ENCODE peak calls at places on chromosomes 2 and 18, in seven cellular contexts. T, B, X, F, I, C and H are unnamed samples.

GRCh38 chr18:79629606-79630005 is 50.0 kb upstream of the CTDP1 start:
- DNase-seq in T (no peak), I (no peak), C (no peak), B (no peak), X (no peak), F (no peak), H (no peak)

GRCh38 chr2:112182581-112183034 is 44.4 kb downstream of the FBLN7 start:
- DNase-seq in X (no peak), F (no peak), I (no peak), T (no peak), B (no peak), C (no peak), H (no peak)

GRCh38 chr2:33320573-33320972 is 155.9 kb upstream of the RASGRP3 start:
- DNase-seq in X (no peak), B (no peak), T (no peak), F (peak), C (no peak), I (no peak), H (no peak)

GRCh38 chr18:12377556-12378553 is 828 bp upstream of the AFG3L2 start:
- DNase-seq in X (no peak), C (no peak), I (peak), T (no peak), F (no peak), B (no peak), H (peak)

GRCh38 chr2:36975306-36975705 is 9.0 kb upstream of the STRN start:
- DNase-seq in I (no peak), C (no peak), X (no peak), B (no peak), T (no peak), F (no peak), H (no peak)

GRCh38 chr2:165804719-165805118 is 10.7 kb upstream of the GALNT3 start:
- DNase-seq in C (peak), T (no peak), F (no peak), I (no peak), B (no peak), X (no peak), H (no peak)

GRCh38 chr2:38443021-38443541 is 66.0 kb upstream of the ATL2 start:
- DNase-seq in X (peak), F (no peak), T (peak), I (peak), B (no peak), C (no peak), H (peak)

GRCh38 chr2:174280596-174280995 is 32.3 kb upstream of the OLA1 start:
- DNase-seq in F (no peak), C (no peak), B (no peak), I (no peak), T (no peak), X (no peak), H (no peak)

GRCh38 chr2:128369626-128370467 is 51.2 kb upstream of the HS6ST1 start:
- DNase-seq in C (no peak), I (peak), F (no peak), B (no peak), T (no peak), X (peak), H (no peak)

GRCh38 chr18:2902327-2902726 is 55.5 kb downstream of the EMILIN2 start:
- DNase-seq in C (no peak), T (no peak), X (no peak), I (no peak), B (no peak), F (no peak), H (no peak)

GRCh38 chr2:26933638-26934334 is 36.7 kb upstream of the MAPRE3 start:
- DNase-seq in T (no peak), X (no peak), I (no peak), F (no peak), B (no peak), C (no peak), H (no peak)

GRCh38 chr2:112259509-112260294 is 4.9 kb upstream of the ZC3H8 start:
- DNase-seq in B (peak), T (peak), C (peak), X (peak), F (peak), I (peak), H (peak)

GRCh38 chr2:234091432-234091879 is 41.0 kb downstream of the SPP2 start:
- DNase-seq in I (no peak), F (no peak), X (peak), T (no peak), B (no peak), C (no peak), H (no peak)

GRCh38 chr2:161570424-161571050 is 53.7 kb upstream of the SLC4A10 start:
- DNase-seq in I (no peak), B (no peak), C (no peak), T (no peak), F (peak), X (no peak), H (no peak)

GRCh38 chr2:27621524-27621923 is 7.3 kb downstream of the CCDC121 start:
- DNase-seq in F (no peak), T (no peak), C (no peak), I (no peak), X (no peak), B (no peak), H (no peak)

GRCh38 chr18:56315363-56315762 is 323.0 kb downstream of the TXNL1 start:
- DNase-seq in F (no peak), B (no peak), I (no peak), C (no peak), T (no peak), X (no peak), H (no peak)

GRCh38 chr2:30981519-30981918 is 156.7 kb downstream of the GALNT14 start:
- DNase-seq in T (no peak), C (no peak), F (no peak), I (no peak), X (no peak), B (no peak), H (no peak)

GRCh38 chr18:63240541-63241316 is 78.8 kb downstream of the BCL2 start:
- DNase-seq in T (no peak), I (no peak), B (no peak), C (no peak), F (no peak), X (no peak), H (no peak)

GRCh38 chr2:231667096-231667427 is 41.3 kb upstream of the PTMA start:
- DNase-seq in C (no peak), B (no peak), X (no peak), I (no peak), T (no peak), F (no peak), H (no peak)

GRCh38 chr2:222456479-222457077 is 32.2 kb downstream of the SGPP2 start:
- DNase-seq in T (no peak), B (no peak), I (no peak), C (no peak), F (no peak), X (no peak), H (no peak)

GRCh38 chr18:41666251-41666650 is 288.8 kb upstream of the PIK3C3 start:
- DNase-seq in C (no peak), F (no peak), T (no peak), I (no peak), B (no peak), X (no peak), H (no peak)

GRCh38 chr2:206275274-206276160 is 1.1 kb downstream of the ZDBF2 start:
- DNase-seq in B (no peak), I (no peak), X (peak), F (no peak), C (no peak), T (no peak), H (peak)

GRCh38 chr2:237312021-237312755 is 101.8 kb downstream of the COL6A3 start:
- DNase-seq in B (no peak), X (no peak), I (no peak), C (no peak), T (no peak), F (no peak), H (no peak)

GRCh38 chr18:50441518-50441917 is 66.7 kb downstream of the SKA1 start:
- DNase-seq in B (no peak), X (no peak), T (no peak), C (no peak), I (no peak), F (no peak), H (no peak)

GRCh38 chr2:45302011-45302325 is 292.7 kb upstream of the SIX2 start:
- DNase-seq in C (no peak), T (no peak), X (no peak), B (no peak), I (no peak), F (no peak), H (no peak)

GRCh38 chr2:206408323-206409320 is 34.7 kb upstream of the ADAM23 start:
- DNase-seq in B (no peak), X (no peak), C (no peak), F (no peak), I (no peak), T (no peak), H (no peak)

GRCh38 chr2:144078091-144078490 is 441.8 kb downstream of the ZEB2 start:
- DNase-seq in C (no peak), B (no peak), T (no peak), I (no peak), X (no peak), F (no peak), H (no peak)

GRCh38 chr2:46488389-46488788 is 9.0 kb downstream of the TMEM247 start:
- DNase-seq in F (no peak), X (no peak), C (no peak), B (no peak), I (no peak), T (no peak), H (no peak)

GRCh38 chr2:178804791-178805190 is 2.4 kb downstream of the TTN start:
- DNase-seq in F (peak), B (no peak), I (no peak), C (no peak), X (no peak), T (peak), H (peak)

GRCh38 chr2:27622921-27623384 is 5.9 kb downstream of the CCDC121 start:
- DNase-seq in I (no peak), F (no peak), X (peak), C (no peak), B (no peak), T (no peak), H (no peak)

GRCh38 chr18:62445386-62445917 is 77.4 kb upstream of the ZCCHC2 start:
- DNase-seq in T (no peak), B (no peak), X (no peak), I (no peak), C (no peak), F (no peak), H (no peak)

GRCh38 chr2:130963058-130963848 is 126.5 kb downstream of the ARHGEF4 start:
- DNase-seq in I (no peak), B (no peak), C (no peak), X (no peak), F (no peak), T (no peak), H (no peak)

DNA sequence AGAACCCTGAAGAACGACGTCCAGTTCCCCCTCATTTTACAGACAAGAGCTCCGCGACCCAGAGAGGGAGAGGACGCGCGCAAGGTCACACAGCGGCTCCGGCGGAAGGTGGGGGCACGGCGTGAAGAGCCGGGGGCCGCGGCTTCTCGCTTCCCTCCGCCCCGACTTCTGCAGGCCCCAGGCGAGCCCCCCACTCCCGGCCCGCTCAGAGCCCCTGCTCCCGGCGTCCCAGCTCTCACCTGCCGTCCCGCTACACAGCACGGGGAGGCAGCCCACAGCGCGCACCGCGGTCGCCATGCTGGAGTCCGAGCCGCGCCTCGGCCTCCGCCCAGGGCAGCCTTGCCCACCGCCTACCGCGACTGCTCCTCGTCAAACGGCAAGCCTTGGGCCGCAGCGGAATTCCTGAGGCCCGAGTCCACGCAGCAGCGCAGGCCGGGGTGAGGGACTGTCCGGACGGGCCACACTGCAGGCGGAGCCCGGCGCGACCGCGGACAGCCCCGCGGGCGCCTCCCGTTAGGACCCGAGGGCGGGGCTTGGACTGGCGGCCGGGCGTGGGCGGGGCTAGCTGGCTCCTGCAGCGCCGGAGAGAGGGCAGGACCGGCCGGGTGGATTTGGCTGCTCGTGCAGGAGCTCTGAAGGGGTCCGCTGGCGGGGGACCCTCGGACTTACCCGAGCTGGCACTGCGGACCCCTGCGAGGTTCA is at the start of gene MRPS5:
- DNase-seq in F (peak), T (peak), I (peak), B (peak), C (peak), X (peak), H (peak)
- TF ChIP-seq POLR2A in F (peak), T (peak), I (peak), B (peak), C (peak), X (peak), H (peak)

DNA sequence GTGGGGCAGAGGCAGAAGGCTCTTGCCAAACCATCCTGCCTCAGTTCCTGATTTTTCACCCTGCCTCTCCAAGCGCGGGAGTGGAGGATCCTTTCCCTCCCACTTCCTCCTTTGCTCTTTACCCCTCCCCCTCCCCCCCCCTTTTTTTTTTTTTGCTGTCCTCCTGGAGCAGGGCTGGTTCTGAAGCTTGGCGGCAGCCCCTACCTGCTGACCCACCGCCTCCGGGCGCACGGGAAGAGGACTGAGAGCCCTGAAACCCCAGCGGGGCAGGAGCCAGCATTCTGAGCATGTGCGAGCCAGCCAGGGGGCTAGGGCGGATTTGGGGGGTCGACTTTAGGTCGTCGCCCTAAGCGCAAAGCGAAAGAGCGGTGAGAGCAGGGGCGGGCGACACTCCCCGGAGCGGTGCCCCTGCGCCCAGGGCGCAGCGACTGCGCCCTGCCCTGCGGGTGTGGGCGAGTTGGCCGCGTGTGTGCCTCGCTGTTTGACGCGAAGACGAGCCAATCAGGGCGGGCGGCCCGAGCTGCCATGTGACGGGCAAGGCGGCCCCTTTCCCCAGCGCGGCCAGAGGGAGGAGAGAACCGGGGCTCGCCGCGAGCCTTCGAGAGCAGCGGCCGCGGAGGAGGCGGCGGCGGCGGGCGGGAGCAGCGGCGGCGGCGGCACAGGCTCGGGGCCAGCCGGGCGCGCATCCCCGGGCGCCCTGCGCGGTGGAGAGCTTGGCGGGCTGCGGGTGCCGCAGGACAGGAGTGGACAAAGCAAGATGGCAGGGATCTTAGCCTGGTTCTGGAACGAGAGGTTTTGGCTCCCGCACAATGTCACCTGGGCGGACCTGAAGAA is at the start of gene CERS6:
- DNase-seq in I (peak), B (peak), F (peak), C (peak), X (peak), T (peak), H (peak)
- TF ChIP-seq POLR2A in I (peak), B (peak), F (peak), C (peak), X (peak), T (peak), H (peak)

DNA sequence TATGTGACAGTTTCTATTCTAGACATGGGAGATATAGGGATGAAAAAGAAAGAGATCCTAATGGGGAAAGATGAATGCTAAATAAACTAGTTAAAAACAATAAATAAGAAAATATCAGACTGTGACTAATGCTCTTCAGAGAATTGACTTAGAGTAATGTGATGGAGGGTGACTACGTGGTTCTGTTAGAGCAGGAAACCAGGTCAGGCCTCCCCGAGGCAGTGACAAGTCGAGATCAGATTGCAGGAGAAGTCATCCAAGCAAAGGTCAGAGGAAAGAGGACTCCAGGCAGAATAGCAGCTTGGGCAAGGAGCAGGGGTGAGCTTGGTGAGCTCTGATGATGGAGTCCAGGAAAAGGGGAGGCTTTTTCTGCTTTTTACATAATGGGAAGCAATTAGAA is 27.2 kb upstream of the ITGB6 start:
- DNase-seq in B (no peak), C (peak), T (no peak), I (no peak), F (no peak), X (peak), H (no peak)
- TF ChIP-seq POLR2A in B (no peak), C (no peak), T (no peak), I (no peak), F (no peak), X (no peak), H (no peak)

DNA sequence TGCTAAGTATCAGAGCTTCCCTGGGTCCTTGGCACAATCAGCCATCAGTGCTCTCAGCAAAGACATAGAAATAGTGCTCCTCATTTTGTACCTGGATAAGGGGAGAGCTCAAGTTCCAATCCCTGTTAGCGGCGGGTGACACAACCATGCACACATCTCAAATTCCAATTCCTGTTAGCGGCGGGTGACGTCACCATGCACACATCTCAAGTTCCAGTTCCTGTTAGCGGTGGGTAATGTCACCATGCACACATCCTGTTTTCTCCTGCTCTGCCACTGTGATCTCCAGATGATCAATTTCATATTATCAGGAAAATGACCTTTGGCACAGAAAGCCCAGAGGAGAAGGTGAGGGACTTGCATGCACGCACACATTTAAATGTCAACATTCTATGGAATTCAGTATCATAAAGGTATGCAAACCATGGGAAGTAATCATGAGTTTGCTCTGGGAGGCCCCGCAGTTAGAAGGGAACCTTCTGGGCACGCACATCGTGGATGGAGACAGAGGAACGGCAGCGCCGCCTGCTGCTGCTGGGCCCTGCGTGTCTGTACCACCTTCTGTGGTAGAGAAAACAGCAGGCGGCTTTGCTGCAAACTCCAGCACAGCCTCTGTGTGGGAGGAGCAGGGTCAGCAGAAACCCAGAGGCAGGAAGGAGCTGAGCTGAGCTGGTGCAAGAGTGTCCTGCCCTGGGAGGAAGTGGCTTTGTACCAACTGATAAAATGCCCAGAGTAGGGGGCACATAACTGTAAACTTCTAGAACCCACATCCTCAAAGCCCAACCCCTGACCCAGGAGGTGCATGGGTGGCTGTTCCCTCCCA is 77.8 kb downstream of the MBP start:
- DNase-seq in B (peak), C (peak), T (no peak), I (peak), X (peak), F (peak), H (peak)
- TF ChIP-seq POLR2A in B (no peak), C (no peak), T (no peak), I (no peak), X (no peak), F (no peak), H (no peak)

GRCh38 chr2:177759443-177759842 is 313.1 kb downstream of the PDE11A start:
- DNase-seq in B (no peak), X (no peak), T (no peak), I (no peak), C (no peak), F (no peak), H (no peak)
- TF ChIP-seq POLR2A in B (no peak), X (no peak), T (no peak), I (no peak), C (no peak), F (no peak), H (no peak)